ENCODE peak calls at places on chromosomes 1 and 21, in six cellular contexts. K, P, N, I, J and A are unnamed samples.

GRCh38 chr1:43554444-43554992 is 23.8 kb downstream of the PTPRF start:
- DNase-seq in K (peak), P (no peak), I (no peak), J (no peak), N (no peak), A (peak)

GRCh38 chr1:223748773-223749733 is 36.7 kb downstream of the CAPN2 start:
- DNase-seq in N (no peak), P (peak), I (peak), K (peak), J (peak), A (peak)

GRCh38 chr1:159845751-159846531 is 16.5 kb downstream of the VSIG8 start:
- DNase-seq in N (no peak), I (no peak), P (no peak), K (no peak), J (no peak), A (no peak)

GRCh38 chr1:224185208-224185607 is 2.2 kb downstream of the DEGS1 start:
- DNase-seq in N (no peak), P (no peak), J (no peak), I (no peak), K (no peak), A (no peak)

GRCh38 chr1:9942399-9942938 is 722 bp downstream of the LZIC start:
- DNase-seq in K (peak), N (peak), J (no peak), I (no peak), P (no peak), A (peak)

GRCh38 chr1:41394918-41395598 is 33.8 kb downstream of the FOXO6 start:
- DNase-seq in I (peak), P (no peak), K (peak), J (no peak), N (no peak), A (no peak)

GRCh38 chr1:10691740-10692125 is 104.7 kb downstream of the CASZ1 start:
- DNase-seq in N (no peak), J (no peak), P (no peak), K (no peak), I (no peak), A (no peak)

GRCh38 chr1:244599937-244600350 is 53.0 kb upstream of the DESI2 start:
- DNase-seq in J (no peak), P (no peak), I (no peak), K (no peak), N (peak), A (peak)

GRCh38 chr1:10228528-10228927 is 18.2 kb downstream of the KIF1B start:
- DNase-seq in J (no peak), K (no peak), N (no peak), I (no peak), P (no peak), A (no peak)

GRCh38 chr1:208455821-208456220 is 211.6 kb upstream of the PLXNA2 start:
- DNase-seq in P (no peak), I (no peak), N (no peak), K (no peak), J (no peak), A (no peak)

GRCh38 chr1:117646007-117646913 is 40.4 kb downstream of the TENT5C start:
- DNase-seq in I (no peak), P (no peak), K (no peak), N (no peak), J (no peak), A (no peak)

GRCh38 chr1:59506952-59507351 is 210.1 kb downstream of the FGGY start:
- DNase-seq in K (no peak), I (no peak), N (no peak), P (peak), J (no peak), A (peak)

GRCh38 chr21:44706026-44706705 is 5.2 kb downstream of the TSPEAR start:
- DNase-seq in I (no peak), N (no peak), J (peak), K (peak), P (no peak), A (no peak)
- H3K4me3 ChIP-seq in I (no peak), N (no peak), J (no peak), K (peak), P (no peak), A (no peak)

DNA sequence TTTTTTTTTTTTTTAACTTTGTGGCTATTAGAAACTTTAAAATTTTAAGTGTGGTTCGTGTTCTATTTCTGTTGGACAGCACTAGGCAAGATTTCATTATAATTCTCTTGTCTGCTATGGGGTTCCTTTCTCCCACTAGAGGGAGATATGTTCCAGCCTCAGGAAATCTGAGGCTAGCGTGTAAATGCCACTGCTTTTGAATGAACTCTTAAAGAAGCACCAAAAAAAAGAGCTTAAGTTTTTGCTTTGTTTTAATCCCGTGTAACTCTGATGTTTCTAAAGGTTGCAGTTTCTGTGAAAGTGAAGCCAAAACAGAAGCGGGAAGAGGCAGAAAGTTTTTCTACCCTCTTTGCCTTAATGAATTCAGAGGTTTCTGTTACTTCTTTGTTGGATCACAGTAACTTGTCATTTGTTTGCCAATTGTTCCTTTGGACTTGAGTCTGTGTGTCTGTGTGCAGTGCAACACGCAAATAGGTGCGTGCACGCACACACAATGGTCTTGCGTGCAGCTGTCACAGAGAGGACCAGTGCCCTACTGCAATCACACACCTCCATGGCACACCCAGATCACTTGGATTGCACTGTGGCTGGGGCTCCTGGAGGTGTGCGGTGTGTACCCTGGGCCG is 32.3 kb downstream of the HHAT start:
- DNase-seq in P (no peak), N (peak), K (peak), I (no peak), J (no peak), A (peak)
- TF ChIP-seq CTCF in P (peak), N (peak), K (peak), I (peak), J (peak), A (peak)

DNA sequence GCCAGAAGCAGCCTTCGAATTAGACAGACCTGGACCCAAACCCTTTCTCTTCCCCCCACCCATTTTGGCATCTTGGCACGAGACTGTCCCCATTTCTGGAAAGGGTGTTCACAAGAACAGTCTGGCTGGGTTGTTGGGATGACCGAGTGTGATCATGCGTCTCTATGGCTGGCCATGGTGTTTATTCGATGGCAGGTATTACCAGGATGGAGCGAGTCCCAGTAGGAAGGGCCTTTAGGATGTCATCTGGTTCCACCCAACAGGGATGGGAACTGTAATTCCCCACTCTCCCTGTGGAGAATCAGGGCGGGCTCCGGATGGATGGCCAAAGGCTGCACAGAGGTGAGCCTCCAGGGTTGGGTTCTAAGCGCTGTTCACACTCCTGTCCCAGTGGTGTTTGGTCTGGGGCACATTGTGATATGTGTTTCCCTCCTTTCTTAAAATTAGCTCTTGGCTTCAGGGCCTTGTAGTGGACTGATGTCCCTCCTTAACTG is 33.4 kb upstream of the ATP5PO start:
- DNase-seq in I (no peak), J (no peak), P (no peak), K (peak), N (no peak), A (no peak)
- H3K4me3 ChIP-seq in I (no peak), J (no peak), P (no peak), K (no peak), N (no peak), A (no peak)

GRCh38 chr1:203473781-203474305 is 1.8 kb upstream of the PRELP start:
- DNase-seq in I (no peak), K (no peak), J (no peak), N (no peak), P (no peak), A (no peak)

GRCh38 chr1:203478231-203478630 is 2.6 kb downstream of the PRELP start:
- DNase-seq in J (no peak), K (no peak), I (no peak), P (no peak), N (no peak), A (peak)

GRCh38 chr1:203475012-203475981 is at the start of gene PRELP:
- DNase-seq in K (peak), I (peak), J (no peak), P (no peak), N (no peak), A (peak)

GRCh38 chr1:203477748-203478147 is 2.1 kb downstream of the PRELP start:
- DNase-seq in N (no peak), I (no peak), J (no peak), P (no peak), K (no peak), A (no peak)

DNA sequence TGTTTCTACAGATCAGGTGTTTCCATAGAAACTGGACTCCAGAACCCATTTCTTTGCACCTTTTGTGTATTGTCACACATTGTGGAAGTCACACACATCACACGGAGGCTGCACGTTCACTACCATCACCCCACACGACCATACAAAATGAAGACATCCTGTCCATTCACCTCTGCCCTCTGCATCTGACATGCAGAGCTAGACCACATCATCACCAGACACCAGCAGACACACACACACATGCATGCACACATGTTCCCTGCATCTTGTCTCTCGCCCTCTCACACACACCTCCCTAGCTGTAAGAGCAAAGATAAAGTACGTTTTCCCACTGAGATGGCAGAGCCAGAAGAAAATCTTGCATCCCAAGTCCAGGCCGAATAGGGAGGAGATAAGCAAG is 617 bp downstream of the PRELP start:
- DNase-seq in P (no peak), J (peak), K (no peak), N (no peak), I (peak), A (peak)
- TF ChIP-seq CTCF in P (no peak), J (no peak), K (no peak), N (no peak), I (no peak), A (no peak)

GRCh38 chr21:42080788-42081083 is 9.6 kb downstream of the UMODL1 start:
- DNase-seq in I (peak), P (no peak), K (no peak), J (no peak), N (peak), A (peak)
- H3K4me3 ChIP-seq in I (no peak), P (no peak), K (no peak), J (no peak), N (no peak), A (no peak)

GRCh38 chr1:110898734-110899457 is 25.9 kb downstream of the CD53 start:
- DNase-seq in I (no peak), N (no peak), K (no peak), P (no peak), J (no peak), A (no peak)

GRCh38 chr1:110896090-110896489 is 23.1 kb downstream of the CD53 start:
- DNase-seq in N (no peak), J (no peak), K (no peak), P (no peak), I (no peak), A (no peak)

GRCh38 chr1:110897685-110898084 is 24.7 kb downstream of the CD53 start:
- DNase-seq in P (no peak), I (no peak), N (no peak), J (no peak), K (no peak), A (no peak)

GRCh38 chr1:110890474-110891196 is 17.7 kb downstream of the CD53 start:
- DNase-seq in K (no peak), J (no peak), P (no peak), N (no peak), I (no peak), A (no peak)

GRCh38 chr1:110893908-110894490 is 21.1 kb downstream of the CD53 start:
- DNase-seq in I (no peak), K (no peak), J (no peak), P (no peak), N (no peak), A (no peak)
- TF ChIP-seq CTCF in I (no peak), K (no peak), J (no peak), P (no peak), N (no peak), A (no peak)